ENCODE peak calls at places on chromosomes 7 and 10, in eight cellular contexts. C is HCT116, M is upper lobe of right lung, R is right atrium auricular region, O is aorta, D is GM23248, J is fibroblast of lung, V is esophagus muscularis mucosa. A is an unnamed sample.

GRCh38 chr10:61600389-61600788 is 62.3 kb upstream of the CABCOCO1 start:
- DNase-seq in J (no peak), D (no peak), V (no peak), R (no peak), M (no peak), O (no peak), C (no peak), A (no peak)

GRCh38 chr7:11329626-11330025 is 356.0 kb downstream of the PHF14 start:
- DNase-seq in J (no peak), M (no peak), O (no peak), R (no peak), C (no peak), V (peak; percentile 37), D (no peak), A (no peak)

GRCh38 chr7:74470504-74470903 is 16.8 kb downstream of the GTF2IRD1 start:
- DNase-seq in J (no peak), M (no peak), D (no peak), C (no peak), O (no peak), R (no peak), V (no peak), A (no peak)

GRCh38 chr7:77565917-77566316 is 28.8 kb downstream of the PTPN12 start:
- DNase-seq in V (no peak), C (no peak), R (no peak), O (no peak), M (no peak), D (peak; percentile 92), J (peak; percentile 82), A (no peak)

GRCh38 chr10:111161109-111161874 is 84.5 kb downstream of the ADRA2A start:
- DNase-seq in D (no peak), V (peak; percentile 37), J (no peak), O (no peak), C (no peak), M (no peak), R (no peak), A (no peak)

GRCh38 chr7:134686782-134687181 is 40.1 kb downstream of the BPGM start:
- DNase-seq in J (peak; percentile 66), V (no peak), R (no peak), O (no peak), M (no peak), D (peak; percentile 66), C (no peak), A (no peak)

GRCh38 chr7:127588697-127589482 is 679 bp downstream of the ARF5 start:
- DNase-seq in D (peak; percentile 66), R (no peak), O (peak; percentile 81), M (peak; percentile 80), C (peak; percentile 29), J (peak; percentile 57), V (no peak), A (peak; percentile 84)

GRCh38 chr10:87804939-87805569 is 13.0 kb downstream of the ATAD1 start:
- DNase-seq in C (no peak), O (no peak), M (no peak), V (no peak), R (no peak), J (no peak), D (peak; percentile 26), A (no peak)

GRCh38 chr7:129370812-129371211 is 63.4 kb upstream of the STRIP2 start:
- DNase-seq in D (no peak), R (no peak), J (peak; percentile 15), O (no peak), C (no peak), M (no peak), V (no peak), A (peak; percentile 14)

GRCh38 chr7:151905322-151905721 is 28.4 kb upstream of the PRKAG2 start:
- DNase-seq in M (no peak), V (no peak), O (no peak), C (no peak), J (no peak), D (no peak), R (no peak), A (no peak)

GRCh38 chr10:75014516-75015230 is 96.8 kb upstream of the SAMD8 start:
- DNase-seq in C (no peak), D (no peak), M (no peak), J (no peak), V (no peak), O (no peak), R (no peak), A (no peak)

GRCh38 chr7:140084972-140085371 is 22.2 kb upstream of the PARP12 start:
- DNase-seq in J (no peak), O (no peak), D (no peak), R (no peak), C (no peak), V (no peak), M (no peak), A (no peak)

GRCh38 chr7:121530251-121531174 is 134.4 kb upstream of the FAM3C start:
- DNase-seq in O (no peak), V (no peak), J (peak; percentile 83), D (peak; percentile 95), M (no peak), C (peak; percentile 100), R (peak; percentile 59), A (no peak)
- H3K4me3 ChIP-seq in O (no peak overlapping the region), V (no peak overlapping the region), J (no peak overlapping the region), D (peak overlapping the region; percentile 24), M (no peak overlapping the region), C (no peak overlapping the region), R (no peak overlapping the region), A (no peak overlapping the region)

DNA sequence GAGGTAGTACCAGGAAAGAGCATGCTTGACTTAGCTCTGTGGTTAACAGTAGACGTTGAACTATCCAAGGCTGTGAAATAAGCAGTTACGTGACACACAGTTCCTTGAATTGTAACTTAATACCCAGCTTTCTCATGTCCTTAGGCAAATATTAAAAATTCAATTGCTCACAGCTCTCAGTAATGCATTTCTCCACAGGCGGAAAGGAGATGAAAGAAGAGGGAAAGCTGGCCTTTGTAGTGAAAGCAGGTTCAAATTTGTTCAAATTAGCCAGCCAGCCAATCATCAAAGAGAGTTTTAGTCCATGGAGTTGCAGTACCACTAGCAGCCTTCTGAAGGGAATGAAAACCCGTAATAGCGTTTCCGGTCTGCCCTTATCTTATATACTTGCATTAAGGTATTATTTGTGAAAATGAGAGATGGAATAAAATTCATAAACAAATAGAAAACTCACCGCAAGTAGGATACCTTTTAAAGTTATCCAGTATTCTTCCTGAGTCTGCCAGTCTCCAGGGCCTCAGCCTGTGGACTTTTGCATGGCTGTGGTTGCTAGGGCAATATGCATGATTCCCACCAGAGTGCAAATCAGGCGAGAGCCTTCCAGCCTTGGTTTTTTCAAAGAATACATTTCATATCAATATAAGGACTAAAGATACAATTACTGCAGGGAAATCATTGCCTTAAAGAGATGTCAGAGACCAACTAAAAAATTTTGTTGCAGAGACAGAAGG is 795.5 kb downstream of the TNS3 start:
- DNase-seq in C (no peak), V (no peak), J (no peak), D (peak; percentile 2), R (no peak), O (no peak), M (no peak), A (no peak)
- H3K4me3 ChIP-seq in C (no peak overlapping the region), V (no peak overlapping the region), J (no peak overlapping the region), D (no peak overlapping the region), R (no peak overlapping the region), O (no peak overlapping the region), M (no peak overlapping the region), A (no peak overlapping the region)

DNA sequence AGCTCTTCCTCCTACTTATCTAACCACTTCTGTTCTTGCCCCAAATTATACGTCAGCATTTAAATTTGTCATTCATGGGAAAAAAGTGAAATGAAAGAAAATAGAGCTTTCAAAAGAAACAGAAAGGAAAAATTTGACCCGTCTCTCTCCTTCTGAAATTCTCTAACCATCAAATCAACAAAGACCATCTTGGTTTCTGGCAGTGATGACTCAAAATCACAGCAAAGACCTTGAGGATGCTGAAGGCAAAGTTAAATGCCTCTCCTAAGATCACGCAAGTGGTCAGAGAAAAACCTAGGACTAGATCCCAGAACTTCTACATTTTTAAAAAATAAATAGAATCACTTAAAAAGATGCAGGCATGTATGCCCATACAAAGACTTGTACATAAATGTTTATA is 2.5 kb downstream of the LIPA start:
- DNase-seq in C (no peak), R (no peak), J (no peak), V (no peak), O (no peak), D (no peak), M (no peak), A (no peak)
- H3K4me3 ChIP-seq in C (no peak overlapping the region), R (no peak overlapping the region), J (no peak overlapping the region), V (no peak overlapping the region), O (no peak overlapping the region), D (peak overlapping the region; percentile 11), M (peak overlapping the region; percentile 6), A (no peak overlapping the region)

GRCh38 chr10:79287973-79288715 is 59.1 kb upstream of the PPIF start:
- DNase-seq in O (no peak), V (no peak), M (no peak), D (no peak), J (no peak), R (no peak), C (no peak), A (no peak)

GRCh38 chr10:79285315-79286185 is 61.7 kb upstream of the PPIF start:
- DNase-seq in J (no peak), M (no peak), R (no peak), C (no peak), V (no peak), D (no peak), O (no peak), A (no peak)

GRCh38 chr10:79284158-79284871 is 63.0 kb upstream of the PPIF start:
- DNase-seq in V (no peak), C (no peak), J (no peak), R (no peak), D (no peak), O (no peak), M (no peak), A (no peak)

GRCh38 chr10:79289801-79290200 is 57.5 kb upstream of the PPIF start:
- DNase-seq in O (no peak), J (no peak), R (no peak), M (no peak), C (no peak), V (no peak), D (no peak), A (no peak)

DNA sequence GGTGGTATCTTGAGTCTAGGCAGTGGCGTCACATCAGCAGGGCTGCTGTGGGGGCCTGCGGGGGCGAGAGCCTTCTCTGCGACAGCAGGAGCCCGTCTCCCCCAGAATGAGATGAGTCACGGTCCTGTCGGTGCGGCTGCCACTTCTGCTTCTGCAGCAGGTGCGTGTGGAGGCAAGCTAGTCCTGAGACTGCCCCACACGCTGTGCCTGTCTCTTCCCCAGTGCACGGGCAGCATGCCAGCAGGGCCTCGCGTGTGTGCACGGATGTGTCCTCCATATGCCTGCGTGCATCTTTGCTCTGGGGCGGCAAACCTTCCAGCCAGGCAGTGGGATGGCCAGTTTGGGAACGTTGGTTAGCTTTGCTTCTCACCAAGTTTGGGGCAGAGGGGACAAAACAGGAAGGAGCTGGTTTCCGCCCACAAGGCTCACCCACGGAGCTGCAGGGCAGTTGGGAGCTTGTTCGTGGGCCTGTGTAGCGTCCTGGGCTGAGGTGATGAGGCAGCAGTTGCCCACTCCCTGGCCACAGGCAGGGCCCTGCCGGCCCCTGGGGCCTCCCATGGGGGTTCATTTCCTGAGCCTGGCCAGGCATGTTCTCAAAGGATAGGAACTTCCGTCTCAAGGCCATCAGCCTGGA is 60.8 kb upstream of the PPIF start:
- DNase-seq in R (peak; percentile 71), J (no peak), O (peak; percentile 87), D (peak; percentile 30), V (peak; percentile 94), C (no peak), M (peak; percentile 91), A (no peak)
- H3K4me3 ChIP-seq in R (no peak overlapping the region), J (no peak overlapping the region), O (no peak overlapping the region), D (no peak overlapping the region), V (no peak overlapping the region), C (no peak overlapping the region), M (no peak overlapping the region), A (no peak overlapping the region)